ENCODE peak calls at places on chromosomes 6 and 20, in ten cellular contexts. Q, C, G, A, I, B, H, V, W and L are unnamed samples.

GRCh38 chr20:36859282-36859555 is 16.7 kb upstream of the TLDC2 start:
- DNase-seq in Q (no peak), C (no peak), G (no peak), A (no peak), I (no peak), B (no peak), H (no peak), V (no peak), W (no peak), L (peak; percentile 45)

GRCh38 chr6:674956-675355 is 18.0 kb downstream of the EXOC2 start:
- DNase-seq in Q (no peak), C (no peak), G (no peak), A (no peak), I (no peak), B (no peak), H (no peak), V (no peak), W (no peak), L (no peak)

GRCh38 chr20:18133962-18134361 is 3.7 kb upstream of the KAT14 start:
- DNase-seq in Q (no peak), C (peak; percentile 99), G (peak; percentile 66), A (no peak), I (no peak), B (no peak), H (no peak), V (no peak), W (no peak), L (no peak)

GRCh38 chr6:98716341-98716740 is 118.0 kb upstream of the POU3F2 start:
- DNase-seq in Q (no peak), C (peak; percentile 64), G (no peak), A (no peak), I (no peak), B (no peak), H (peak; percentile 45), V (no peak), W (no peak), L (peak; percentile 16)

GRCh38 chr6:17012421-17013225 is 89.2 kb upstream of the STMND1 start:
- DNase-seq in Q (no peak), C (peak; percentile 7), G (no peak), A (no peak), I (no peak), B (no peak), H (peak; percentile 21), V (no peak), W (peak; percentile 63), L (peak; percentile 70)

GRCh38 chr20:37807901-37808751 is 94.8 kb upstream of the VSTM2L start:
- DNase-seq in Q (no peak), C (no peak), G (no peak), A (no peak), I (no peak), B (no peak), H (no peak), V (no peak), W (peak; percentile 32), L (no peak)

GRCh38 chr20:34637245-34638185 is 39.4 kb downstream of the PIGU start:
- DNase-seq in Q (peak; percentile 74), C (no peak), G (no peak), A (no peak), I (no peak), B (no peak), H (no peak), V (no peak), W (no peak), L (no peak)

GRCh38 chr20:51700809-51701285 is 67.3 kb downstream of the ATP9A start:
- DNase-seq in Q (no peak), C (peak; percentile 84), G (peak; percentile 64), A (no peak), I (no peak), B (no peak), H (peak; percentile 32), V (peak; percentile 69), W (peak; percentile 65), L (peak; percentile 86)

GRCh38 chr6:24827162-24827561 is 28.4 kb upstream of the ARMH2 start:
- DNase-seq in Q (no peak), C (peak; percentile 24), G (no peak), A (no peak), I (no peak), B (no peak), H (no peak), V (no peak), W (no peak), L (no peak)

GRCh38 chr6:136410201-136411027 is 120.8 kb upstream of the BCLAF1 start:
- DNase-seq in Q (no peak), C (no peak), G (no peak), A (no peak), I (no peak), B (no peak), H (no peak), V (no peak), W (no peak), L (no peak)

GRCh38 chr20:8547035-8547649 is 415.1 kb downstream of the PLCB1 start:
- DNase-seq in Q (no peak), C (no peak), G (no peak), A (no peak), I (no peak), B (peak; percentile 23), H (no peak), V (no peak), W (no peak), L (no peak)

GRCh38 chr6:131400054-131400781 is 172.8 kb upstream of the ARG1 start:
- DNase-seq in Q (peak; percentile 80), C (peak; percentile 73), G (no peak), A (no peak), I (no peak), B (no peak), H (no peak), V (no peak), W (no peak), L (no peak)

GRCh38 chr6:143513410-143513809 is 1.9 kb upstream of the FUCA2 start:
- DNase-seq in Q (no peak), C (peak; percentile 95), G (peak; percentile 69), A (no peak), I (peak; percentile 41), B (no peak), H (no peak), V (no peak), W (peak; percentile 50), L (peak; percentile 19)

GRCh38 chr20:60008130-60008808 is 50.0 kb downstream of the CDH26 start:
- DNase-seq in Q (no peak), C (no peak), G (no peak), A (no peak), I (no peak), B (no peak), H (no peak), V (no peak), W (no peak), L (no peak)

GRCh38 chr6:129047834-129048233 is 164.9 kb downstream of the LAMA2 start:
- DNase-seq in Q (no peak), C (no peak), G (no peak), A (no peak), I (no peak), B (no peak), H (no peak), V (no peak), W (no peak), L (no peak)

GRCh38 chr6:158031445-158032353 is 50.0 kb downstream of the SYNJ2 start:
- DNase-seq in Q (peak; percentile 79), C (peak; percentile 82), G (no peak), A (no peak), I (peak; percentile 80), B (peak; percentile 86), H (peak; percentile 59), V (no peak), W (no peak), L (peak; percentile 59)

GRCh38 chr6:137105375-137105774 is 60.6 kb upstream of the IL20RA start:
- DNase-seq in Q (no peak), C (no peak), G (no peak), A (no peak), I (no peak), B (no peak), H (no peak), V (no peak), W (no peak), L (no peak)

GRCh38 chr6:97198181-97198580 is 84.8 kb downstream of the MMS22L start:
- DNase-seq in Q (no peak), C (no peak), G (no peak), A (no peak), I (no peak), B (no peak), H (no peak), V (no peak), W (no peak), L (no peak)

GRCh38 chr6:149234051-149234962 is 83.2 kb upstream of the TAB2 start:
- DNase-seq in Q (no peak), C (no peak), G (no peak), A (no peak), I (no peak), B (no peak), H (no peak), V (no peak), W (no peak), L (no peak)

GRCh38 chr20:18837710-18838109 is 24.1 kb downstream of the SCP2D1 start:
- DNase-seq in Q (no peak), C (no peak), G (no peak), A (no peak), I (no peak), B (no peak), H (no peak), V (no peak), W (no peak), L (peak; percentile 12)

GRCh38 chr20:10898555-10898954 is 224.8 kb upstream of the JAG1 start:
- DNase-seq in Q (no peak), C (no peak), G (no peak), A (no peak), I (no peak), B (no peak), H (no peak), V (no peak), W (no peak), L (no peak)

GRCh38 chr6:52725530-52726192 is 37.6 kb downstream of the GSTA2 start:
- DNase-seq in Q (no peak), C (peak; percentile 96), G (peak; percentile 54), A (no peak), I (no peak), B (no peak), H (no peak), V (no peak), W (no peak), L (no peak)

GRCh38 chr20:24985802-24986201 is 6.7 kb downstream of the APMAP start:
- DNase-seq in Q (no peak), C (peak; percentile 20), G (peak; percentile 16), A (no peak), I (no peak), B (peak; percentile 12), H (no peak), V (no peak), W (no peak), L (no peak)

GRCh38 chr20:64152906-64153305 is 11.3 kb upstream of the MYT1 start:
- DNase-seq in Q (no peak), C (peak; percentile 22), G (no peak), A (no peak), I (peak; percentile 22), B (no peak), H (no peak), V (no peak), W (no peak), L (no peak)

GRCh38 chr6:43287717-43288679 is 10.1 kb upstream of the SLC22A7 start:
- DNase-seq in Q (no peak), C (no peak), G (peak; percentile 59), A (no peak), I (no peak), B (no peak), H (no peak), V (no peak), W (no peak), L (no peak)

GRCh38 chr6:150243620-150244314 is 100.9 kb downstream of the PPP1R14C start:
- DNase-seq in Q (no peak), C (no peak), G (no peak), A (no peak), I (no peak), B (no peak), H (no peak), V (no peak), W (no peak), L (no peak)